ENCODE peak calls at places on chromosomes 4 and X, in five cellular contexts. C is head of caudate nucleus; O is activated CD4-positive, alpha-beta T cell treated with anti-CD3 and anti-CD28 coated beads, Interleukin-2, amount 50 U/mL, for 4 hours; U is stimulated activated CD4-positive, alpha-beta T cell treated with anti-CD3 and anti-CD28 coated beads, Interleukin-1b, Interleukin-23, amount 100 ng/mL, for 24 hours; G is sciatic nerve. S is an unnamed sample.

GRCh38 chr4:124932447-124932846 is 219.9 kb upstream of the ANKRD50 start:
- DNase-seq in C (no peak), O (no peak), G (no peak), U (no peak), S (no peak)

GRCh38 chrX:153582896-153583295 is 16.0 kb downstream of the CCNQ start:
- DNase-seq in G (no peak), O (peak; percentile 38), U (peak; percentile 46), C (no peak), S (peak; percentile 42)

GRCh38 chr4:2255501-2256155 is 6.3 kb downstream of the MXD4 start:
- DNase-seq in U (no peak), G (peak; percentile 69), C (peak; percentile 54), O (no peak), S (peak; percentile 7)

GRCh38 chrX:47316276-47317025 is 53.9 kb upstream of the ZNF157 start:
- DNase-seq in O (no peak), G (no peak), C (no peak), U (no peak), S (no peak)

GRCh38 chrX:74325130-74326059 is 21.4 kb downstream of the ZCCHC13 start:
- DNase-seq in C (peak; percentile 2), G (no peak), O (no peak), U (no peak), S (no peak)

GRCh38 chrX:10505726-10506125 is 114.7 kb downstream of the MID1 start:
- DNase-seq in G (no peak), C (no peak), U (no peak), O (no peak), S (no peak)

GRCh38 chrX:17412692-17413091 is 37.7 kb downstream of the NHS start:
- DNase-seq in G (no peak), O (no peak), C (no peak), U (no peak), S (no peak)

GRCh38 chr4:143397887-143398286 is 61.2 kb downstream of the GAB1 start:
- DNase-seq in U (no peak), G (no peak), O (no peak), C (no peak), S (no peak)

GRCh38 chrX:121160987-121161386 is 113.6 kb downstream of the GLUD2 start:
- DNase-seq in C (no peak), G (no peak), O (no peak), U (no peak), S (no peak)

GRCh38 chr4:81635747-81636146 is 164.0 kb upstream of the RASGEF1B start:
- DNase-seq in G (peak; percentile 63), O (no peak), C (peak; percentile 36), U (no peak), S (no peak)

GRCh38 chr4:120718979-120719566 is 203.5 kb downstream of the PRDM5 start:
- DNase-seq in O (no peak), C (no peak), G (no peak), U (no peak), S (no peak)

GRCh38 chrX:136879001-136879667 is 1.4 kb downstream of the RBMX start:
- DNase-seq in U (no peak), O (no peak), C (no peak), G (no peak), S (no peak)

GRCh38 chr4:153234923-153235322 is 30.7 kb downstream of the TRIM2 start:
- DNase-seq in O (no peak), G (no peak), C (no peak), U (no peak), S (no peak)

S was measured in activated T-helper 2 cell treated with anti-CD3 and anti-CD28 coated beads, Interferon-gamma antibody, Interleukin-2, Interleukin-4, amounts not matched to agents 10 μg/mL and 5 μg/mL and 100 μg/mL, durations not matched to agents 14 hours and 24 hours and 36 hours.